ENCODE peak calls at places on chromosome 15, in six cellular contexts. Q is ACHN; F is stimulated activated naive CD8-positive, alpha-beta T cell treated with anti-CD3 and anti-CD28 coated beads, Interleukin-15, amount 100 ng/mL, for 72 hours; P is cardiac muscle cell; L is stimulated activated CD8-positive, alpha-beta memory T cell treated with anti-CD3 and anti-CD28 coated beads, Interleukin-4, amount 100 ng/mL, for 4 hours; W is kidney glomerular epithelial cell. Z is an unnamed sample.
A peak's percentile ranks its signal among the peaks of the same experiment; 100 is the strongest.

GRCh38 chr15:75112848-75113492 is 88.7 kb upstream of the C15orf39 start:
- DNase-seq in Q (no peak), F (no peak), P (no peak), L (no peak), W (no peak), Z (no peak)

GRCh38 chr15:62658498-62658897 is 384.0 kb upstream of the TPM1 start:
- DNase-seq in Q (no peak), F (no peak), P (no peak), L (no peak), W (no peak), Z (no peak)

GRCh38 chr15:96408591-96409183 is 78.2 kb downstream of the NR2F2 start:
- DNase-seq in Q (no peak), F (no peak), P (no peak), L (no peak), W (no peak), Z (no peak)

GRCh38 chr15:36251450-36251849 is 328.0 kb upstream of the CDIN1 start:
- DNase-seq in Q (no peak), F (no peak), P (peak; percentile 4), L (no peak), W (no peak), Z (no peak)

GRCh38 chr15:71677766-71678165 is 132.6 kb upstream of the NR2E3 start:
- DNase-seq in Q (no peak), F (no peak), P (no peak), L (no peak), W (no peak), Z (no peak)

GRCh38 chr15:42650208-42651066 is 75.0 kb downstream of the STARD9 start:
- DNase-seq in Q (peak; percentile 67), F (peak; percentile 68), P (peak; percentile 89), L (peak; percentile 1), W (peak; percentile 73), Z (no peak)

GRCh38 chr15:69045810-69046209 is 31.3 kb downstream of the NOX5 start:
- DNase-seq in Q (no peak), F (no peak), P (peak; percentile 74), L (no peak), W (peak; percentile 33), Z (no peak)

GRCh38 chr15:32877201-32877600 is 159.4 kb downstream of the GREM1 start:
- DNase-seq in Q (no peak), F (no peak), P (no peak), L (no peak), W (no peak), Z (no peak)

GRCh38 chr15:89018235-89018634 is 70.0 kb upstream of the ABHD2 start:
- DNase-seq in Q (no peak), F (no peak), P (peak; percentile 82), L (no peak), W (no peak), Z (peak; percentile 43)

GRCh38 chr15:74322558-74323180 is 44.8 kb downstream of the CYP11A1 start:
- DNase-seq in Q (peak; percentile 56), F (peak; percentile 75), P (peak; percentile 69), L (peak; percentile 9), W (peak; percentile 14), Z (peak; percentile 26)

GRCh38 chr15:48367483-48367882 is 36.3 kb downstream of the DUT start:
- DNase-seq in Q (no peak), F (no peak), P (peak; percentile 59), L (no peak), W (no peak), Z (no peak)